ENCODE peak calls at places on chromosomes 1 and 21, in five cellular contexts. P is HT-29; X is brain microvascular endothelial cell; H is stimulated activated CD8-positive, alpha-beta memory T cell treated with anti-CD3 and anti-CD28 coated beads, Interleukin-15, amount 100 ng/mL, for 4 hours; T is iPS DF 19.7. E is an unnamed sample.

GRCh38 chr1:211829343-211830054 is 1.1 kb downstream of the LPGAT1 start:
- DNase-seq in P (peak), H (no peak), X (no peak), T (no peak), E (peak)

GRCh38 chr1:213123532-213123931 is 72.5 kb downstream of the RPS6KC1 start:
- DNase-seq in H (no peak), P (no peak), T (no peak), X (peak), E (no peak)

GRCh38 chr1:94434339-94435092 is 16.3 kb downstream of the ABCD3 start:
- DNase-seq in X (no peak), T (no peak), H (no peak), P (no peak), E (no peak)

GRCh38 chr1:215290018-215290417 is 207.5 kb downstream of the KCNK2 start:
- DNase-seq in X (no peak), P (no peak), T (no peak), H (no peak), E (no peak)

GRCh38 chr1:31511848-31512615 is 64.3 kb upstream of the TINAGL1 start:
- DNase-seq in P (peak), H (no peak), X (no peak), T (no peak), E (peak)

GRCh38 chr1:194474701-194475100 is 1288.3 kb upstream of the B3GALT2 start:
- DNase-seq in T (no peak), H (no peak), X (no peak), P (no peak), E (no peak)

GRCh38 chr21:36676039-36676950 is 22.6 kb upstream of the SIM2 start:
- DNase-seq in P (no peak), H (no peak), X (no peak), T (no peak), E (no peak)

GRCh38 chr1:214927791-214928190 is 154.7 kb upstream of the KCNK2 start:
- DNase-seq in T (no peak), X (no peak), P (no peak), H (no peak), E (no peak)

GRCh38 chr1:162859210-162859609 is 1.8 kb downstream of the CCDC190 start:
- DNase-seq in X (no peak), P (no peak), T (no peak), H (no peak), E (no peak)

GRCh38 chr1:233993651-233994050 is 89.2 kb downstream of the SLC35F3 start:
- DNase-seq in T (no peak), X (no peak), H (no peak), P (no peak), E (peak)

GRCh38 chr1:165924096-165924495 is 96.7 kb downstream of the UCK2 start:
- DNase-seq in T (no peak), P (no peak), X (no peak), H (no peak), E (no peak)

GRCh38 chr1:192668434-192668983 is 32.6 kb downstream of the RGS13 start:
- DNase-seq in P (no peak), H (no peak), X (peak), T (no peak), E (no peak)

GRCh38 chr21:29230541-29231275 is 68.0 kb upstream of the BACH1 start:
- DNase-seq in T (no peak), P (no peak), X (no peak), H (no peak), E (peak)

GRCh38 chr1:61352845-61353435 is 270.6 kb downstream of the NFIA start:
- DNase-seq in H (no peak), P (no peak), X (no peak), T (peak), E (no peak)

GRCh38 chr1:33176362-33176850 is 5.4 kb downstream of the TRIM62 start:
- DNase-seq in X (peak), P (no peak), H (no peak), T (no peak), E (peak)

GRCh38 chr1:65310078-65310587 is 790 bp downstream of the DNAJC6 start:
- DNase-seq in H (no peak), T (peak), X (peak), P (no peak), E (no peak)

GRCh38 chr1:15475737-15476314 is at the start of gene CELA2B:
- DNase-seq in P (no peak), H (no peak), X (no peak), T (no peak), E (no peak)

GRCh38 chr1:40039245-40039756 is 1.2 kb upstream of the CAP1 start:
- DNase-seq in T (no peak), H (peak), X (no peak), P (no peak), E (no peak)

GRCh38 chr1:113783254-113784103 is 24.2 kb upstream of the PHTF1 start:
- DNase-seq in H (no peak), T (no peak), X (peak), P (no peak), E (no peak)

GRCh38 chr1:211501671-211502413 is 9.9 kb upstream of the RD3 start:
- DNase-seq in T (no peak), H (no peak), X (no peak), P (no peak), E (no peak)

GRCh38 chr1:166395729-166396128 is 228.9 kb upstream of the FAM78B start:
- DNase-seq in X (no peak), T (no peak), P (no peak), H (no peak), E (no peak)

GRCh38 chr1:155833665-155834295 is 23.2 kb downstream of the GON4L start:
- DNase-seq in X (no peak), P (no peak), H (no peak), T (no peak), E (no peak)

GRCh38 chr1:196779093-196779492 is 4.5 kb downstream of the CFHR3 start:
- DNase-seq in P (no peak), T (no peak), X (no peak), H (no peak), E (no peak)

GRCh38 chr1:241362350-241362749 is 5.3 kb upstream of the RGS7 start:
- DNase-seq in H (no peak), T (no peak), X (no peak), P (no peak), E (no peak)

GRCh38 chr1:233328661-233329498 is 1.4 kb downstream of the MAP3K21 start:
- DNase-seq in T (no peak), X (no peak), H (no peak), P (peak), E (peak)

GRCh38 chr1:208088319-208088718 is 155.9 kb downstream of the PLXNA2 start:
- DNase-seq in P (no peak), H (no peak), X (no peak), T (no peak), E (no peak)

GRCh38 chr1:37901191-37901892 is 42.0 kb upstream of the MTF1 start:
- DNase-seq in T (no peak), P (no peak), H (no peak), X (no peak), E (no peak)

GRCh38 chr1:3061566-3061965 is 7.4 kb upstream of the PRDM16 start:
- DNase-seq in T (no peak), H (no peak), P (no peak), X (no peak), E (no peak)

GRCh38 chr1:173857363-173857917 is 10.3 kb downstream of the GAS5 start:
- DNase-seq in P (no peak), T (no peak), H (no peak), X (peak), E (no peak)

GRCh38 chr1:178518894-178519293 is 6.0 kb downstream of the TEX35 start:
- DNase-seq in P (no peak), X (no peak), H (no peak), T (no peak), E (no peak)

GRCh38 chr1:81556968-81557367 is 243.8 kb upstream of the ADGRL2 start:
- DNase-seq in P (no peak), X (no peak), T (no peak), H (no peak), E (no peak)

E was measured in islet precursor cell.